ENCODE peak calls at places on chromosomes 12 and 14, in five cellular contexts. N is lower lobe of right lung, E is fibroblast of pulmonary artery, M is osteocyte, G is heart left ventricle. A is an unnamed sample.

GRCh38 chr12:15603461-15604085 is 185.6 kb downstream of the EPS8 start:
- DNase-seq in E (no peak), G (no peak), M (no peak), N (no peak), A (no peak)

GRCh38 chr12:21527451-21528180 is 1.5 kb downstream of the SPX start:
- DNase-seq in E (peak; percentile 41), N (peak; percentile 57), M (peak; percentile 90), G (peak; percentile 82), A (peak; percentile 92)

GRCh38 chr12:21991526-21991925 is 50.3 kb upstream of the ABCC9 start:
- DNase-seq in M (no peak), G (no peak), E (no peak), N (no peak), A (no peak)

GRCh38 chr14:21382886-21383847 is 652 bp downstream of the SUPT16H start:
- DNase-seq in G (peak; percentile 41), E (peak; percentile 52), N (peak; percentile 54), M (no peak), A (no peak)

GRCh38 chr12:59650594-59651229 is 54.9 kb downstream of the SLC16A7 start:
- DNase-seq in G (no peak), N (no peak), M (no peak), E (peak; percentile 17), A (no peak)

GRCh38 chr14:52073251-52073650 is 4.4 kb upstream of the NID2 start:
- DNase-seq in M (no peak), N (no peak), E (peak; percentile 58), G (no peak), A (no peak)

GRCh38 chr12:115257791-115258190 is 573.8 kb upstream of the TBX3 start:
- DNase-seq in E (peak; percentile 53), G (no peak), N (no peak), M (no peak), A (no peak)

GRCh38 chr12:62396750-62397149 is 69.9 kb upstream of the MON2 start:
- DNase-seq in M (no peak), E (peak; percentile 21), G (no peak), N (no peak), A (no peak)

GRCh38 chr12:122730215-122731014 is at the start of gene HCAR1:
- DNase-seq in E (peak; percentile 25), G (no peak), N (no peak), M (no peak), A (no peak)

GRCh38 chr12:121637231-121637914 is 11.0 kb downstream of the ORAI1 start:
- DNase-seq in M (no peak), E (no peak), N (peak; percentile 76), G (peak; percentile 38), A (no peak)

GRCh38 chr14:61661471-61661988 is 33.8 kb upstream of the HIF1A start:
- DNase-seq in G (no peak), N (no peak), E (peak; percentile 77), M (no peak), A (no peak)

GRCh38 chr12:112023759-112024396 is 10.7 kb downstream of the ERP29 start:
- DNase-seq in E (no peak), M (no peak), N (no peak), G (no peak), A (no peak)

GRCh38 chr12:130961921-130962326 is 8.2 kb downstream of the ADGRD1 start:
- DNase-seq in N (no peak), G (peak; percentile 93), E (no peak), M (peak; percentile 51), A (no peak)

GRCh38 chr14:73458219-73458976 is at the start of gene NUMB:
- DNase-seq in M (peak; percentile 98), E (peak; percentile 100), G (peak; percentile 98), N (peak; percentile 95), A (peak; percentile 99)

GRCh38 chr12:121214855-121215745 is 5.2 kb downstream of the P2RX4 start:
- DNase-seq in M (no peak), G (no peak), E (peak; percentile 84), N (no peak), A (peak; percentile 8)

GRCh38 chr14:104591506-104592291 is 12.1 kb downstream of the C14orf180 start:
- DNase-seq in G (peak; percentile 20), M (no peak), E (no peak), N (no peak), A (no peak)

GRCh38 chr12:68904351-68904982 is 28.5 kb downstream of the CPM start:
- DNase-seq in G (no peak), E (no peak), N (no peak), M (no peak), A (no peak)

GRCh38 chr14:35355981-35356839 is 48.3 kb downstream of the NFKBIA start:
- DNase-seq in M (no peak), N (peak; percentile 43), E (peak; percentile 83), G (no peak), A (no peak)

GRCh38 chr12:89883630-89884364 is 175.2 kb upstream of the ATP2B1 start:
- DNase-seq in N (no peak), E (peak; percentile 70), M (no peak), G (no peak), A (no peak)

GRCh38 chr12:93156091-93156490 is 221.6 kb upstream of the NUDT4 start:
- DNase-seq in N (no peak), M (no peak), E (no peak), G (no peak), A (no peak)

GRCh38 chr12:66188584-66189475 is at the start of gene IRAK3:
- DNase-seq in G (peak; percentile 90), M (peak; percentile 83), E (peak; percentile 82), N (peak; percentile 96), A (no peak)

GRCh38 chr12:67655829-67656614 is 7.5 kb downstream of the DYRK2 start:
- DNase-seq in E (no peak), M (no peak), G (no peak), N (no peak), A (no peak)

GRCh38 chr12:1422604-1423315 is 171.6 kb downstream of the FBXL14 start:
- DNase-seq in E (no peak), G (no peak), N (no peak), M (no peak), A (no peak)

GRCh38 chr12:67704071-67704470 is 55.5 kb downstream of the DYRK2 start:
- DNase-seq in E (no peak), N (no peak), G (no peak), M (no peak), A (no peak)

GRCh38 chr12:19462441-19462840 is 23.1 kb downstream of the AEBP2 start:
- DNase-seq in N (no peak), M (no peak), E (peak; percentile 53), G (no peak), A (no peak)

GRCh38 chr14:100110801-100111200 is 45.6 kb downstream of the EVL start:
- DNase-seq in M (no peak), N (no peak), E (no peak), G (no peak), A (peak; percentile 52)

DNA sequence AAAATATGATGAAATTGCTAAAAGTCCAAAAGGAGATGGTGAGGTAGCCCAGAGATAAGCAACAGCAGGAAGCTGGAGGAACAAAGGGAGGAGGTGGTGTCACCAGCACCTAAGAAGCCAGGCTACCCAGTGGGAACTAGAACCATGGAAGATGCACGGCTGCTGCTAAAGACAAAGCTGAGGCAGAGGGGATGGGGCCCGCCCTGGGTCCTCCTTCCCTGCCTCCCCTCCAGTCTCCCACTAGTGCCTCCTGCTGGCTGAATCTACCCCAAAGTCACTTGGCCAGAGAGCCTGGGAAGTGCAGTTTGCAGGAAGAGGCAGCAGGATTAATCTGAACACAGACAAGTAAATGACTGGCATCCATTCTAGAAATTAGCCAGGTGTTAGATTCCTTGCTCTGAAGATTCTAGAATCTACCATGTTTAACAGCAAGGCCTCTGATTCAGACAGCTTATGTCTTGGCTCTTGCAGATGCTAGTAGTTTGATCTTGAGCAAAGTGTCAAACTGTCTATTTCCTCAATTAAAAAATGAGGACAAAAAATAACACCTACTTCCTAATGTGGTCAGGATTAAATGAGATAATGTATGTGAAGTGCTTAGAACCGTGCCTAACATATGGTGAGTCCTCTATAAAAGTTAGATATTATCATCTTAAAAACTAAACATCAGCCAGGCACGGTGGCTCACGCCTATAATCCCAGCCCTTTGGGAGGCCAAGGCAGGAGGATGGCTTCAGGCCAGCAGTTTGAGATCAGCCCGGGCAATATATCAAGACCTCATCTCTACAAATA is 5.9 kb upstream of the LRP10 start:
- DNase-seq in M (no peak), E (no peak), G (no peak), N (peak; percentile 14), A (no peak)
- TF ChIP-seq CTCF in M (peak; percentile 17), E (peak; percentile 37), G (peak; percentile 23), N (no peak), A (peak; percentile 50)

GRCh38 chr14:30681752-30682355 is 59.7 kb downstream of the SCFD1 start:
- DNase-seq in G (no peak), M (no peak), N (no peak), E (peak; percentile 29), A (no peak)
- TF ChIP-seq CTCF in G (peak; percentile 30), M (peak; percentile 54), N (peak; percentile 18), E (peak; percentile 54), A (peak; percentile 76)

GRCh38 chr12:27969011-27969900 is 3.3 kb downstream of the PTHLH start:
- DNase-seq in G (peak; percentile 24), E (no peak), N (no peak), M (no peak), A (no peak)
- TF ChIP-seq CTCF in G (no peak), E (peak; percentile 6), N (no peak), M (peak; percentile 22), A (peak; percentile 53)

DNA sequence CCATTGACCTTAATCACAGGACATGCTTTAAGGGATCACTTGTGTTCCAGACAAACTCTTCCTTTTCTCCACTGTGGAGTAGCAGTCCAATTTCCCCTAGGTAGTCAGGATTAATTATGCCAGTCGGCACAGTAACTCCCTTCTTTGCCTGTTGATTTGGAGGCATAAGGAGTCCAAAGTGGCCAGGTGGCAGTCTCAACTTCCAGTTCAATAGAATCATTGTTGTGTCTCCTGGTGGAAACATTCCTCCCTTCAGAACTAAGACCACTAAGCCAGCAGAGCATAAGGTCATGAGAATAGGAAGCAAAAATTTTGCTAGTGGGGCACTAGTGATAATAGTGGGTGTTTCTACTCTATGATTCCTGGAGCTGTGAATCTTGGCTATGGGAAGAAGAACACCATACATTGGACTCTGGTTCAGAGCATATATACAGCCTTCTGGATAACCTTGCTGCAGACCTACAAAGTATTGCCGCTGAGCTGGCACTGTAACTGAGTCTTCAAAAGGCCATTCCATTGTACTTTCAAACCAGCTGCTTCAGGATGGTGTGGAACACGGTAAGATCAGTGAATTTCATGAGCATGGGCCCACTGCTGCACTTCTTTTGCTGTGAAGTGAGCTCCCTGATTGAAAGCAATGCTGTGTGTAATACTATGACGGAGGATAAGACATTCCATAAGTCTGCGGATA is 147.3 kb upstream of the MAX start:
- DNase-seq in M (no peak), E (no peak), N (no peak), G (no peak), A (no peak)
- TF ChIP-seq CTCF in M (no peak), E (no peak), N (no peak), G (no peak), A (no peak)

GRCh38 chr14:29085546-29085945 is 319.0 kb downstream of the FOXG1 start:
- DNase-seq in E (peak; percentile 3), M (no peak), G (no peak), N (no peak), A (no peak)
- TF ChIP-seq CTCF in E (peak; percentile 56), M (no peak), G (no peak), N (no peak), A (peak; percentile 39)

GRCh38 chr14:68363401-68363800 is 429.5 kb downstream of the ZFP36L1 start:
- DNase-seq in E (no peak), G (no peak), M (no peak), N (peak; percentile 53), A (no peak)
- TF ChIP-seq CTCF in E (no peak), G (no peak), M (peak; percentile 15), N (no peak), A (peak; percentile 50)

A was measured in chondrocyte.